ENCODE peak calls at places on chromosomes 5 and 9, in ten cellular contexts. V, Z, A, G, X, O, K, W, N and S are unnamed samples.

GRCh38 chr5:146588331-146588730 is 72.3 kb upstream of the GPR151 start:
- DNase-seq in V (no peak), Z (no peak), A (no peak), G (no peak), X (no peak), O (no peak), K (no peak), W (no peak), N (no peak), S (no peak)

GRCh38 chr9:105050296-105050695 is 122.3 kb upstream of the ABCA1 start:
- DNase-seq in V (no peak), Z (no peak), A (no peak), G (no peak), X (no peak), O (no peak), K (no peak), W (no peak), N (no peak), S (no peak)

GRCh38 chr9:129478461-129478860 is 142.4 kb downstream of the C9orf50 start:
- DNase-seq in V (no peak), Z (no peak), A (no peak), G (no peak), X (no peak), O (no peak), K (no peak), W (no peak), N (no peak), S (no peak)

GRCh38 chr9:108603141-108603540 is 252.6 kb downstream of the ACTL7B start:
- DNase-seq in V (peak), Z (no peak), A (no peak), G (no peak), X (no peak), O (no peak), K (no peak), W (no peak), N (no peak), S (no peak)

GRCh38 chr9:108643756-108644510 is 211.9 kb downstream of the ACTL7B start:
- DNase-seq in V (no peak), Z (no peak), A (no peak), G (no peak), X (no peak), O (peak), K (no peak), W (no peak), N (no peak), S (no peak)

GRCh38 chr5:107696071-107696470 is 25.3 kb upstream of the EFNA5 start:
- DNase-seq in V (no peak), Z (no peak), A (no peak), G (no peak), X (no peak), O (no peak), K (no peak), W (peak), N (no peak), S (no peak)

GRCh38 chr5:44844744-44845143 is 36.0 kb downstream of the MRPS30 start:
- DNase-seq in V (no peak), Z (no peak), A (no peak), G (no peak), X (no peak), O (no peak), K (no peak), W (no peak), N (no peak), S (no peak)

GRCh38 chr9:86126998-86127972 is 27.9 kb upstream of the GOLM1 start:
- DNase-seq in V (peak), Z (no peak), A (no peak), G (no peak), X (no peak), O (peak), K (peak), W (peak), N (no peak), S (no peak)

GRCh38 chr9:22840641-22841040 is 394.0 kb downstream of the DMRTA1 start:
- DNase-seq in V (no peak), Z (no peak), A (no peak), G (no peak), X (no peak), O (no peak), K (no peak), W (no peak), N (no peak), S (no peak)

GRCh38 chr9:91285729-91286353 is 75.9 kb downstream of the AUH start:
- DNase-seq in V (no peak), Z (no peak), A (no peak), G (no peak), X (no peak), O (peak), K (no peak), W (no peak), N (no peak), S (no peak)

GRCh38 chr9:35993976-35994720 is 36.2 kb upstream of the OR2S2 start:
- DNase-seq in V (no peak), Z (no peak), A (no peak), G (no peak), X (no peak), O (peak), K (no peak), W (no peak), N (no peak), S (no peak)